ENCODE peak calls at places on chromosomes 1 and 21, in ten cellular contexts. J, H, Z, B, C, P, O, A, L and I are unnamed samples.

GRCh38 chr1:67723620-67724019 is 38.6 kb downstream of the GADD45A start:
- DNase-seq in J (peak), H (no peak), Z (no peak), B (no peak), C (no peak), P (no peak), O (no peak), A (peak), L (peak), I (no peak)

GRCh38 chr1:207813513-207813881 is 61.6 kb downstream of the CD46 start:
- DNase-seq in J (no peak), H (no peak), Z (no peak), B (no peak), C (no peak), P (no peak), O (no peak), A (no peak), L (no peak), I (no peak)

GRCh38 chr1:111399792-111400610 is 27.5 kb downstream of the OVGP1 start:
- DNase-seq in J (peak), H (peak), Z (peak), B (peak), C (no peak), P (peak), O (no peak), A (peak), L (peak), I (peak)

GRCh38 chr21:44043613-44044012 is 31.5 kb downstream of the TRAPPC10 start:
- DNase-seq in J (no peak), H (no peak), Z (no peak), B (no peak), C (no peak), P (no peak), O (no peak), A (no peak), L (no peak), I (no peak)

GRCh38 chr1:160094291-160094625 is 4.2 kb downstream of the IGSF8 start:
- DNase-seq in J (no peak), H (no peak), Z (no peak), B (no peak), C (no peak), P (no peak), O (no peak), A (no peak), L (no peak), I (no peak)

GRCh38 chr21:39316062-39316461 is 2.6 kb upstream of the BRWD1 start:
- DNase-seq in J (no peak), H (no peak), Z (no peak), B (no peak), C (no peak), P (no peak), O (no peak), A (no peak), L (no peak), I (no peak)

GRCh38 chr21:38301321-38302214 is 44.8 kb downstream of the KCNJ15 start:
- DNase-seq in J (no peak), H (no peak), Z (no peak), B (no peak), C (no peak), P (no peak), O (no peak), A (no peak), L (no peak), I (no peak)

GRCh38 chr1:84698151-84698651 is 7.9 kb upstream of the SSX2IP start:
- DNase-seq in J (peak), H (no peak), Z (peak), B (peak), C (no peak), P (no peak), O (no peak), A (no peak), L (peak), I (peak)

GRCh38 chr1:38194486-38194885 is 147.9 kb upstream of the POU3F1 start:
- DNase-seq in J (no peak), H (no peak), Z (no peak), B (no peak), C (no peak), P (peak), O (no peak), A (no peak), L (no peak), I (no peak)

GRCh38 chr1:168482106-168482505 is 61.7 kb downstream of the XCL2 start:
- DNase-seq in J (peak), H (no peak), Z (no peak), B (no peak), C (no peak), P (no peak), O (no peak), A (no peak), L (no peak), I (no peak)

GRCh38 chr1:162391790-162392563 is 10.4 kb downstream of the C1orf226 start:
- DNase-seq in J (peak), H (no peak), Z (peak), B (no peak), C (no peak), P (peak), O (no peak), A (peak), L (peak), I (peak)

GRCh38 chr1:234776256-234776874 is 166.4 kb upstream of the IRF2BP2 start:
- DNase-seq in J (no peak), H (no peak), Z (peak), B (no peak), C (no peak), P (no peak), O (no peak), A (no peak), L (no peak), I (no peak)

GRCh38 chr1:174060090-174060489 is 37.9 kb upstream of the RC3H1 start:
- DNase-seq in J (no peak), H (no peak), Z (no peak), B (no peak), C (no peak), P (no peak), O (no peak), A (no peak), L (no peak), I (no peak)

GRCh38 chr1:212285685-212286436 is 651 bp downstream of the PPP2R5A start:
- DNase-seq in J (peak), H (peak), Z (peak), B (no peak), C (no peak), P (peak), O (peak), A (peak), L (peak), I (no peak)

GRCh38 chr1:245108251-245108650 is 46.5 kb upstream of the KIF26B start:
- DNase-seq in J (no peak), H (no peak), Z (no peak), B (no peak), C (no peak), P (no peak), O (no peak), A (no peak), L (no peak), I (no peak)

GRCh38 chr1:181021811-181022434 is 747 bp downstream of the STX6 start:
- DNase-seq in J (peak), H (peak), Z (peak), B (no peak), C (no peak), P (peak), O (peak), A (peak), L (peak), I (no peak)

GRCh38 chr21:39313042-39313456 is 383 bp downstream of the BRWD1 start:
- DNase-seq in J (no peak), H (peak), Z (no peak), B (no peak), C (no peak), P (peak), O (no peak), A (peak), L (peak), I (no peak)

GRCh38 chr1:113153116-113153803 is 80.3 kb downstream of the LRIG2 start:
- DNase-seq in J (peak), H (no peak), Z (no peak), B (no peak), C (no peak), P (peak), O (no peak), A (no peak), L (no peak), I (no peak)

GRCh38 chr1:24895511-24895910 is 34.6 kb downstream of the RUNX3 start:
- DNase-seq in J (no peak), H (peak), Z (no peak), B (no peak), C (no peak), P (no peak), O (no peak), A (no peak), L (no peak), I (no peak)

GRCh38 chr1:228004331-228004871 is 2.4 kb upstream of the WNT3A start:
- DNase-seq in J (peak), H (no peak), Z (peak), B (no peak), C (no peak), P (no peak), O (no peak), A (peak), L (no peak), I (no peak)

GRCh38 chr1:53616927-53617326 is 122.0 kb downstream of the GLIS1 start:
- DNase-seq in J (no peak), H (peak), Z (no peak), B (no peak), C (no peak), P (no peak), O (no peak), A (no peak), L (no peak), I (no peak)
- TF ChIP-seq CTCF in J (no peak), H (no peak), Z (no peak), B (peak), C (no peak), P (no peak), O (no peak), A (no peak), L (peak), I (no peak)

GRCh38 chr1:98967122-98967521 is 37.5 kb downstream of the PLPPR5 start:
- DNase-seq in J (no peak), H (no peak), Z (no peak), B (no peak), C (no peak), P (no peak), O (no peak), A (no peak), L (no peak), I (no peak)

GRCh38 chr1:98962156-98962555 is 42.5 kb downstream of the PLPPR5 start:
- DNase-seq in J (peak), H (no peak), Z (no peak), B (no peak), C (no peak), P (no peak), O (no peak), A (no peak), L (no peak), I (no peak)

GRCh38 chr1:98964198-98964597 is 40.5 kb downstream of the PLPPR5 start:
- DNase-seq in J (no peak), H (no peak), Z (no peak), B (no peak), C (no peak), P (no peak), O (no peak), A (no peak), L (no peak), I (no peak)

GRCh38 chr1:98963359-98963758 is 41.3 kb downstream of the PLPPR5 start:
- DNase-seq in J (peak), H (no peak), Z (no peak), B (no peak), C (no peak), P (no peak), O (no peak), A (no peak), L (peak), I (no peak)

DNA sequence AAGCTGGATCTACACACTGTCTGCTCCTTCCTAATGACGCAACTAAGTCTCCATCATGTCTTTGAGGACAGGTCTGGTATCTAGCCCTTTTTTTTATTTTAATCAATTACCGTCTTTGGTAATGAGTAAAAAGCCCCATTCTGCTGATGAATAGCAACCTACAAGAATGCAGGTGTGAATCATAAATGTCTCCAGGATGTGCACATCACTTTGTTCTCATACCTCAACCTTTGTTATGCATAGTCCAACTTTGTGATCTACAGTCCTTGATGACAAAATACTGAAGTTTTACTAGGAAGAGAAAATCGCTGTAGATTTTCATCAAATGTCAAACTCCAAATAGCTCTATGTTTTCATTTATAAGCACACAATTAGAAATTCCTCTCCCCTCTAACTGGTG is 39.3 kb downstream of the PLPPR5 start:
- DNase-seq in J (no peak), H (no peak), Z (no peak), B (no peak), C (no peak), P (no peak), O (no peak), A (no peak), L (no peak), I (no peak)
- TF ChIP-seq CTCF in J (no peak), H (no peak), Z (no peak), B (no peak), C (no peak), P (no peak), O (no peak), A (no peak), L (no peak), I (no peak)

DNA sequence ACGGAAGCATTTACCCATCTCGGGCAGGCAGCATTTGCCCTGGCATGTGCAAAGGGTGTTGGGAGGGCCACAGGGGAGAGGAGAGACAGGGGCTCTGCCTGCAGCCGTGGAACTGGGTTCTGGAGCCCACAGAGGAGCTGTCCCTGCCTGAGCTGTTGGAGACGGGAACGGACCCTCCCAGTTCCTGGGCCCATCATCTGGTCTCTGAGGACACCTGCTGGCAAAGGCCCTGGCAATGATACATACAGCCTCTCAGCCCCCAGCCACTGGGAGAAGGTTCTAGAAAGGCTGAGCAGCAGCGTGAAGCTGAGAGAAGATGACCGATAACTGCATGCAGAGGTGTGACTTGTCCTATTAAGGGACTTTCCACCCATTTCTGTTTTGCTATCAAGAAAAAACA is 31.4 kb downstream of the FAAP20 start:
- DNase-seq in J (no peak), H (no peak), Z (peak), B (no peak), C (no peak), P (no peak), O (no peak), A (no peak), L (no peak), I (no peak)
- TF ChIP-seq CTCF in J (no peak), H (no peak), Z (no peak), B (no peak), C (no peak), P (no peak), O (no peak), A (no peak), L (peak), I (no peak)

DNA sequence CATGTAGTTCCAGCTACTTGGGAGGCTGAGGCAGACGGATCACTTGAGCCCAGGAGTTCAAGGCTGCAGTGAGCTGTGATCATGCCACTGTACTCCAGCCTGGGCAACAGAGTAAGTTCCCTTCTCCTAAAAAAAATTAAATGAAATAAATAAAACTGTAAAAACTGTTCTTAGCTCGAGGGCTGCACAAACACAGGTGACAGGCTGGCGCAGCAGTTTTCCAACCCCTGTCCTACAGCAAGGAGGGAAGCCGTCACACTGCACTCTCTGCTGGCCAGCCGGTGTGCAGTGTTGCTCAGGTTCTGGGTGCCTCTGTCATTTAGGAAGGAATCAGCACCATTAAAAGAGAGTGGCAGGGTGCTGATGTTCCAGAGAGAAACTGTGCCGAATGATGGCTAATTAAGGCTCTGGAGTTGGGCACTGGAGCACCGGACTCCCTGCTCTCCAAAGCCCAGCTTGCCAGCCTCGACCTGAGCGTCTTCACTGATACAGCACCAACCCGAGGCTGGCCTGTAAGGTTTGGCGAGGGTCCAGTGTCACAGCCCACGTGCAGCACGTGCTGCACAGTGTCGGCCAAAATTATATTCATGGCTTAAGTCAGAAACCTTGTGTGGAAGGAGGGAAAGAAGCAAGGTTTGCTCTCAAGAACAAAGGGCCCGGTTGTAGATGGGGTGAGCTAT is 26.4 kb upstream of the KCNAB2 start:
- DNase-seq in J (no peak), H (no peak), Z (no peak), B (no peak), C (no peak), P (no peak), O (no peak), A (no peak), L (no peak), I (no peak)
- TF ChIP-seq CTCF in J (no peak), H (no peak), Z (no peak), B (no peak), C (no peak), P (no peak), O (no peak), A (no peak), L (no peak), I (no peak)

GRCh38 chr1:1599030-1599916 is 662 bp downstream of the FNDC10 start:
- DNase-seq in J (peak), H (no peak), Z (peak), B (no peak), C (no peak), P (peak), O (no peak), A (peak), L (no peak), I (no peak)
- TF ChIP-seq CTCF in J (no peak), H (no peak), Z (no peak), B (no peak), C (peak), P (no peak), O (no peak), A (peak), L (no peak), I (no peak)

DNA sequence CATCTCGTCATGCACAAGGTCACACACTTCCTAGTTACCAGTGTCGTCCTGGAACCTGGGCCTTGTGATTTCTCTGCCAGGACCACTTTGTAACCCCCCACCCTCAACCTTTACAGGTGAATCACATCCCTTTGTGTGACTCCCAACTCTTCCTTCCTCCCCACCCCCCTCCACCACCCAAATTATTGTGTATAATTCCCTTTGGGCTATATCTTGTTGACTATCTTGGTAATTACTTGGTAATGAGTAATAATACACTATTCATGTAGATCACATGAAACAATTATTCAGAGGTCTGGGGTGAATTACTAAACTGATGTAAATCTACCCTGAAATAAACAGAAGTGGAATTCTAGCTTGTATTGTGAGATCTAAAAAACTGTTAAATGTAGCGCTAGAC is 1.7 kb downstream of the KCNK1 start:
- DNase-seq in J (no peak), H (no peak), Z (no peak), B (no peak), C (no peak), P (no peak), O (no peak), A (no peak), L (no peak), I (no peak)
- TF ChIP-seq CTCF in J (no peak), H (no peak), Z (no peak), B (no peak), C (no peak), P (no peak), O (no peak), A (no peak), L (no peak), I (no peak)

GRCh38 chr1:226687476-226687875 is 51.6 kb downstream of the ITPKB start:
- DNase-seq in J (no peak), H (no peak), Z (no peak), B (no peak), C (no peak), P (no peak), O (no peak), A (no peak), L (no peak), I (no peak)
- TF ChIP-seq CTCF in J (no peak), H (peak), Z (peak), B (no peak), C (peak), P (no peak), O (peak), A (peak), L (no peak), I (no peak)

DNA sequence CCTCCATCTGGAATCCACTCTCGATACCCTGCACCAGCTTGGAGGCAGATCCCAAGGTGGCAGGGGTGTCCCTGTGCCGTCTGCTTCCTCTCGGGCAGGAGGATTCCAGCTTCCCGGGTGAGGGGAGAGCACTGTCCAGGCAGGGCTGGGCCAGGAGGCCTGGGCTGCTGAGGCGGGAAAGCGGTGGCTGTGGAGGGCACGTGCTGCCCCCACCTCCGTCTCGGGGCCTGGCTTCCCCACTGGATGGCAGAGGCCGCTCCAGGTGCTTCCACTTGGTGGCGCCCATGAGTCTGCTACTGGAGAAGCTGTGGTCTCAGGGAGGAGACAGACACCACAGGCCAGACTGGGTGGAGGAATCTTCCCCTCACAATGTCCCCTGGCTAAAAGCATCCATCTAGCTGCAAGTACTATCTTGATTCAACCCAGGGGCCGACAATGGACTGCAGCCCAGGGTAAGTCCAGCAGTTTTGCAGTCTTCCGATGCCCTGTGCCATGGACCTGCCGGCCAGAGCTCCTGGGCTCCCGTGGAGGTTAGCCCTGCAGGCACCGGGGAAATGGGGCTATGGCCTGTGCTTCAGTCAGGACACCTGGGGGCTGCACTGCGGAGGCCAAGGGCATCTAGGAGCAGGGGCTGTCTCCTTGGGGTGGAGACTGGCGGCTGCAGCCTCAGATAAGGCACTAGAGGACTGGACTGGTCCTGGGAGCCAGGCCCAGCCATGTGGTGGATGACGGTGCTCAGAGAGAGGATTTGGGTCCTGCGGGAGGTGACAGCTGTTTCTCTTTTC is 41.3 kb upstream of the EIF4G3 start:
- DNase-seq in J (peak), H (no peak), Z (peak), B (no peak), C (no peak), P (peak), O (peak), A (no peak), L (peak), I (no peak)
- TF ChIP-seq CTCF in J (peak), H (peak), Z (peak), B (peak), C (no peak), P (no peak), O (peak), A (peak), L (peak), I (peak)

GRCh38 chr1:47023268-47024137 is at the start of gene CYP4X1:
- DNase-seq in J (peak), H (peak), Z (no peak), B (no peak), C (no peak), P (peak), O (no peak), A (no peak), L (no peak), I (no peak)
- TF ChIP-seq CTCF in J (no peak), H (no peak), Z (no peak), B (no peak), C (no peak), P (no peak), O (no peak), A (no peak), L (no peak), I (no peak)